ENCODE peak calls at places on chromosome 13, in nine cellular contexts. D, W, J, I, N, A, F, G and U are unnamed samples.

GRCh38 chr13:100440756-100441421 is 147.7 kb downstream of the GGACT start:
- DNase-seq in N (no peak), G (no peak), A (peak; percentile 58), D (no peak), I (no peak), F (no peak), J (no peak), W (no peak), U (no peak)

GRCh38 chr13:40061466-40062450 is 406.3 kb downstream of the COG6 start:
- DNase-seq in I (no peak), G (no peak), F (no peak), W (no peak), J (no peak), A (peak; percentile 68), D (no peak), N (no peak), U (no peak)

GRCh38 chr13:36310417-36311108 is 12.9 kb upstream of the CCDC169 start:
- DNase-seq in A (peak; percentile 50), N (no peak), J (no peak), F (no peak), W (no peak), I (no peak), G (no peak), D (no peak), U (no peak)

GRCh38 chr13:46523972-46524737 is 28.8 kb upstream of the LRCH1 start:
- DNase-seq in D (no peak), A (no peak), W (no peak), I (no peak), J (no peak), G (no peak), F (no peak), N (no peak), U (no peak)

GRCh38 chr13:21812192-21812626 is 141.3 kb downstream of the FGF9 start:
- DNase-seq in J (no peak), G (peak; percentile 75), A (peak; percentile 9), D (no peak), I (no peak), N (no peak), F (no peak), W (peak; percentile 49), U (no peak)

GRCh38 chr13:20431080-20431479 is 94.6 kb downstream of the CRYL1 start:
- DNase-seq in N (no peak), I (no peak), F (no peak), D (no peak), W (no peak), A (no peak), G (no peak), J (no peak), U (no peak)

GRCh38 chr13:40503966-40504591 is 162.4 kb downstream of the FOXO1 start:
- DNase-seq in J (no peak), W (no peak), D (no peak), I (no peak), N (peak; percentile 40), A (peak; percentile 56), G (no peak), F (peak; percentile 55), U (no peak)

GRCh38 chr13:114037674-114038073 is 63.8 kb upstream of the C13orf46 start:
- DNase-seq in I (no peak), G (no peak), A (no peak), W (no peak), D (no peak), N (no peak), F (no peak), J (no peak), U (no peak)

GRCh38 chr13:65292488-65292901 is 1937.6 kb downstream of the PCDH9 start:
- DNase-seq in J (no peak), W (no peak), I (no peak), N (no peak), F (no peak), A (no peak), G (peak; percentile 4), D (no peak), U (no peak)

GRCh38 chr13:51887441-51887840 is 25.7 kb downstream of the CCDC70 start:
- DNase-seq in N (no peak), F (no peak), I (no peak), A (no peak), G (no peak), W (no peak), D (no peak), J (no peak), U (no peak)

GRCh38 chr13:80988752-80989151 is 647.8 kb upstream of the SPRY2 start:
- DNase-seq in N (no peak), J (no peak), A (no peak), D (no peak), W (no peak), G (no peak), F (no peak), I (no peak), U (no peak)

GRCh38 chr13:45372189-45373115 is 31.5 kb upstream of the TPT1 start:
- DNase-seq in I (no peak), N (no peak), D (no peak), F (peak; percentile 49), G (no peak), W (no peak), A (peak; percentile 65), J (no peak), U (no peak)

GRCh38 chr13:44132710-44133109 is 240.9 kb upstream of the SERP2 start:
- DNase-seq in A (peak; percentile 89), I (no peak), F (no peak), D (peak; percentile 80), W (no peak), J (no peak), N (no peak), G (no peak), U (no peak)